ENCODE peak calls at places on chromosomes 5 and 9, in four cellular contexts. B is HepG2, U is GM12878, F is H1. Q is an unnamed sample.

GRCh38 chr9:120688758-120689157 is 25.5 kb downstream of the MEGF9 start:
- DNase-seq in B (no peak), U (no peak), F (no peak), Q (no peak)

GRCh38 chr5:1152156-1152555 is 40.3 kb upstream of the SLC12A7 start:
- DNase-seq in B (no peak), U (no peak), F (no peak), Q (no peak)

GRCh38 chr5:115510145-115510640 is 34.4 kb downstream of the FEM1C start:
- DNase-seq in B (no peak), U (no peak), F (no peak), Q (no peak)

GRCh38 chr9:86099695-86100364 is 472 bp upstream of the GOLM1 start:
- DNase-seq in B (no peak), U (no peak), F (peak), Q (no peak)

GRCh38 chr9:18208166-18209059 is 265.5 kb upstream of the ADAMTSL1 start:
- DNase-seq in B (peak), U (no peak), F (peak), Q (peak)

GRCh38 chr5:184461-184860 is 6.8 kb upstream of the LRRC14B start:
- DNase-seq in B (no peak), U (no peak), F (no peak), Q (no peak)

GRCh38 chr9:36956908-36957307 is 77.2 kb downstream of the PAX5 start:
- DNase-seq in B (no peak), U (no peak), F (no peak), Q (no peak)

GRCh38 chr5:17379188-17379951 is 118.7 kb upstream of the TAF11L2 start:
- DNase-seq in B (no peak), U (no peak), F (no peak), Q (no peak)

GRCh38 chr5:142325677-142326479 is 1.1 kb upstream of the SPRY4 start:
- DNase-seq in B (peak), U (no peak), F (peak), Q (peak)

GRCh38 chr5:176784218-176785165 is 25.9 kb upstream of the UNC5A start:
- DNase-seq in B (peak), U (no peak), F (peak), Q (peak)
- H3K9ac ChIP-seq in B (no peak), U (no peak), F (no peak), Q (peak)

GRCh38 chr5:116583085-116583766 is 8.6 kb upstream of the SEMA6A start:
- DNase-seq in B (no peak), U (no peak), F (no peak), Q (no peak)
- TF ChIP-seq SUZ12 in B (no peak), U (no peak), F (no peak), Q (no peak)

GRCh38 chr9:31347082-31347617 is 1037.3 kb upstream of the ACO1 start:
- DNase-seq in B (no peak), U (peak), F (no peak), Q (no peak)
- TF ChIP-seq ZNF274 in B (no peak), U (no peak), F (no peak), Q (no peak)

DNA sequence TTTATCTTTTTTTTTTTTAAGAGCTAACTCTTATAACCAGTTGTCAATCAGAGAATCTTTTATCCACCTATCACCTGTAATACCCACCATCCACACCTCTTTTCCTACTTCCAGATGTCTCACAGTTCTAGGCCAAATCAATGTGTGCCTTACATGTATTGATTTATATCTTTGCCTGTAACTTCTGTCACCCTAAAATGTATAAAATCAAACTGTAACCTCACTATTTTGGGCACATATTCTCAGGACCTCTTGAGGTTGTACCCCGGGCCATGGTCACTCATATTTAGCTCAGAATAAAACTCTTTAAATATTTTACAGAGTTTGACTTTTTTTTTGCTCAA is 404.7 kb upstream of the RORB start:
- DNase-seq in B (no peak), U (no peak), F (no peak), Q (no peak)
- H3K9ac ChIP-seq in B (no peak), U (no peak), F (no peak), Q (no peak)

DNA sequence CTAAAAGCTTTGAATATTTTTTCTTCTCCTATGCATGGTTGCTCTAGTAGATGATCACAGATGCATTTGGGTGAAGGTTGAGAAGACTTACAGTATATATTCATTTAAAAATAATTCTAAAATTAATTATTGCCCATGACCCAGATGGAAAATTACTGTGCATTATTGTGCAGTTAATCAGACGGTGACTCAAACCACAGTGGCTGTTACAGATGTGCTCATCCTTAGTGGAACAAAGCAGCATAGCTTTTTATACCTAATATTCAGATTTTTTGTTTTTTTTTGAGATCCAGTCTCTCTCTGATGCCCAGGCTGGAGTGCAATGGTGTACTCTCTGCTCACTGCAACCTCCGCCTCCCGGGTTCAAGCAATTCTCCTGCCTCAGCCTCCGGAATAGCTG is 10.7 kb downstream of the OR2V1 start:
- DNase-seq in B (no peak), U (no peak), F (no peak), Q (no peak)
- TF ChIP-seq SUZ12 in B (no peak), U (no peak), F (no peak), Q (no peak)

GRCh38 chr9:38141751-38142150 is 72.7 kb upstream of the SHB start:
- DNase-seq in B (no peak), U (no peak), F (no peak), Q (no peak)
- TF ChIP-seq ZNF274 in B (no peak), U (no peak), F (no peak), Q (no peak)

GRCh38 chr5:66881475-66882161 is 285.4 kb downstream of the MAST4 start:
- DNase-seq in B (no peak), U (no peak), F (no peak), Q (no peak)
- H3K9ac ChIP-seq in B (no peak), U (no peak), F (no peak), Q (no peak)

DNA sequence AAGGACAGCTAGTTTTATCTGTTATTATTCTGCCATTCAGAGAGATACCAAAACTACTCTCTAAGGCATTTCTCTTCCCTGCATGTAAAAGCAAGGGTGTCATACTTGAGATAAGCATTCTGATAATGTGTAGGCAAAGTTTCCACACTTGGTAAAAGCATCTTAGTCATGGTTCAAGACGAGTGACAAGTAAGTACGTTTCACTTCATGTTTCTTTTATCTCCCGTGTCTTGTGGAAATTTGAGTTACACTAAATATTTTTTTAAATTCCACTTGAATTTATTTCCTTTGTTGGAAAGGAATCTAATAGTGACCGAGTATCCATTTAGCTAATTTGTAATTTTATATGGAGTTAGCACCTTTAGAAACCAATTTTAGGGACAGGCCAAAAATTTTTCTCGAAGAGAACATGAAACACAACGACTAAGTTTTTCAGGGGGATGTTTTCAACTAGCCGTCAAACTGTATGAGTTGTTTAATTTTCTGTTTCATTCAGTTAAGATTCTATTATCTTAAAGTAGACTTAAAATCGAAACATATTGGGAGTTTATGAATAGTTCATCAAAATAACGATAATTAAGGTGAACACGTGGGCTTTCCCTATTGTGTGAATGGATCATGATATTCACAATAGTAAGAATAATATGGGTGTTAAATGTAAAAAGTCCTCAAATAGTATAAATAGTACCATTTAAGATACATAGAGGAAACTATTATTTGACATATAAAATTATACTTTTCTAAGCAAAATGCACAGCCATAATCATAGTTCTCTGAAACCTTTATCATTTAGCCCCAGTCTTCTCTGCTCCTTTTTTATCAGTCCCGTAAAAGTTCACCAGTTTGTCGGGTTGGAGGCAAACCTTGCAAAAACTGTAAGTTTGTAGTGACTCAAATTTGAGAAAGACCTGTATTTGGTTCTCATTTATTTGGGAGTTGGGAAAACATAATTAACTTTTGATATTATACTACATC is 1.6 kb downstream of the RFESD start:
- DNase-seq in B (no peak), U (no peak), F (no peak), Q (no peak)
- TF ChIP-seq SUZ12 in B (no peak), U (no peak), F (no peak), Q (no peak)

DNA sequence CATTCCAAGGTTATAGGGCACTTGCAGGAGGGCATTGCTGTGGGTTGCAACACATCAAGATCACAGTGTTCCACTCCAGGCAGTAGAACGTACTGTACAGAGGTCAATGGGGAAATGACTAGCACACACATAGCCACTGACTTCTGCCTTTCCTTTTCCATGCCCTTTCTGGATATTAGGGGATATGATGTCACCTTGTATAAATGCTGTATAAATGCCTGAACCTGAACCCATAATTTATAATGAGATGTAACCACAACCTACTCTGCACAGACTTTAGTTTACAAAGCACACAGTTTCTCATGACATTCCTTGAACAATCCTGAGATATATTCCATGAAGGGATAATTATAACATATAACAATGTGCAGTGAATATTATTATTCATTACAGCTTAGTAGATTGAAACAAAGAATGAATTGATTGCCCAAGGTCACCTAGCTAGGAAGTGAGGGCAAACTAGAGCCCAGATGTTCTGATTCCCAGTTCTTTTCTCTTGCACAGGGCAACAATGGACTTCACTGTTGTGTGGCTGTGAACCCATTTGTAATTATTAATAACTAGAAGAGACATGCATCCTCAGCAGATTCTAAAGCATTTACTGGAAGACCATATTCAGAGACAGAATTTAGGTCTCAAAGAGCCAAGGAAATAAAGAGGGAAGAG is 5.6 kb upstream of the ABLIM3 start:
- DNase-seq in B (no peak), U (no peak), F (no peak), Q (no peak)
- TF ChIP-seq ZNF274 in B (no peak), U (no peak), F (no peak), Q (no peak)

GRCh38 chr9:136361047-136361756 is 2.3 kb downstream of the DNLZ start:
- DNase-seq in B (no peak), U (no peak), F (no peak), Q (no peak)

GRCh38 chr9:136358016-136358415 is 5.5 kb downstream of the DNLZ start:
- DNase-seq in B (no peak), U (no peak), F (no peak), Q (no peak)

GRCh38 chr9:136358888-136359287 is 4.7 kb downstream of the DNLZ start:
- DNase-seq in B (no peak), U (no peak), F (no peak), Q (no peak)

GRCh38 chr9:136361757-136362449 is 1.6 kb downstream of the DNLZ start:
- DNase-seq in B (no peak), U (no peak), F (no peak), Q (no peak)

DNA sequence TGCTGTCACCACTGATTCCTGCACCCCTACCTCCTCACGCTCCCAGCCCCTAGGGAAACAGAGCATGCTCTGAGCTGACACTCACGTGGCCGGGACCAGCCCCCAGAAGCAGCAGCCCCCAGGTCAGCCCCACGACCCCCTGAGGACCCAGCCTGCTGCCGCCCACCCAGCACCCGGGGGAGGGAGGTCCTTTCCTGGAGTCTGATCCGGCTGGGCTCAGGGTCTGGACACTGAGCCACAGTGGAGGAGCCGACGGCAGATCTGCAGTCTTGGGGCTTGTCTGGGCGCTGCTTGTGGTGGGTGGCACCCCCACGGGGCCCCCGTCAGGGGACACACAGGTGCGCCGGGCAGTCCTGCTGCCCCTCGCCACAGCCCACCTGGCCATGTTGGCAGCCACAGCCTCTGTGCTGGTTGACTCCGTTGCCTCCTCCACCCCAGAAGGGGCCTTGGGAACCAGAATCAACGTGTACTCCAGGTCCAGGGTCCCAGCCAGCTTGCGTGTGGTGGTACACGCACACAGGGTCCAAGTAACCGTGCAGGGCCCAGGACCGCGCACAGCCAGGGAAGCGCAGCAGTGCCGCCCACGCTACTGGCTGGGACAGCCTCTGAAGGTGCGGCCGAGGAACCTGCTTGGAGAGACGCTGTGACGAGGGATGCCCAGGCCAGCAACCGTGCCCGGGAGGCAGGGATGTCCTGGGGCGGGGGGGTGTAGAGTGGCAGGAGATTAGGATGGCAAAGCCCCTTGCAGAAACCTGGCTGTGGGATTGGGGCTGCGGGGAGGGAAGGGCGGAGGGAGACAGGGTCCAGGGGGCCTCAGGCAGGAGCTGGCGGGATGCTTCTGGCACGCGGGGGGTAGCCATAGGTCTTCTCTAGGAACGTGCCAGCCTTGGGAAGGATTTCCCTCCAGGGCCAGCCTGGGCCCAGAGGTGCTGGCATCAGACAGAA is 3.5 kb downstream of the DNLZ start:
- DNase-seq in B (no peak), U (no peak), F (no peak), Q (no peak)
- H3K9ac ChIP-seq in B (no peak), U (no peak), F (no peak), Q (no peak)

Q was measured in NT2/D1.